ENCODE peak calls at places on chromosomes 16 and 17, in six cellular contexts. F is stomach; V is fibroblast of lung; I is AG04450; Y is fibroblast of villous mesenchyme; B is effector memory CD4-positive, alpha-beta T cell. U is an unnamed sample.
A peak's percentile ranks its signal among the peaks of the same experiment; 100 is the strongest.

GRCh38 chr17:61805399-61805798 is 57.9 kb downstream of the BRIP1 start:
- DNase-seq in F (no peak), V (peak; percentile 82), I (peak; percentile 13), Y (peak; percentile 34), B (no peak), U (no peak)

GRCh38 chr17:21289902-21290571 is 5.5 kb downstream of the MAP2K3 start:
- DNase-seq in F (no peak), V (no peak), I (no peak), Y (no peak), B (no peak), U (no peak)

GRCh38 chr17:44315760-44316731 is 7.6 kb downstream of the RUNDC3A start:
- DNase-seq in F (no peak), V (no peak), I (no peak), Y (no peak), B (no peak), U (no peak)

GRCh38 chr17:74268052-74268451 is 6.0 kb upstream of the DNAI2 start:
- DNase-seq in F (no peak), V (no peak), I (no peak), Y (no peak), B (no peak), U (no peak)

GRCh38 chr16:58459344-58460218 is 40.4 kb upstream of the NDRG4 start:
- DNase-seq in F (no peak), V (peak; percentile 81), I (no peak), Y (peak; percentile 41), B (no peak), U (no peak)

GRCh38 chr16:89491238-89491869 is 993 bp upstream of the ANKRD11 start:
- DNase-seq in F (no peak), V (no peak), I (no peak), Y (peak; percentile 59), B (no peak), U (no peak)

GRCh38 chr16:17414421-17414820 is 56.3 kb downstream of the XYLT1 start:
- DNase-seq in F (no peak), V (no peak), I (no peak), Y (no peak), B (no peak), U (peak; percentile 44)

GRCh38 chr17:72699566-72699965 is 392.9 kb downstream of the SLC39A11 start:
- DNase-seq in F (no peak), V (peak; percentile 75), I (no peak), Y (no peak), B (no peak), U (no peak)

GRCh38 chr17:17694229-17695081 is 13.2 kb downstream of the RAI1 start:
- DNase-seq in F (peak; percentile 70), V (peak; percentile 78), I (no peak), Y (peak; percentile 66), B (peak; percentile 66), U (peak; percentile 81)

GRCh38 chr17:2064511-2064910 is 9.6 kb downstream of the HIC1 start:
- DNase-seq in F (no peak), V (no peak), I (no peak), Y (peak; percentile 35), B (no peak), U (no peak)

GRCh38 chr17:81664051-81664470 is 2.3 kb downstream of the OXLD1 start:
- DNase-seq in F (no peak), V (no peak), I (no peak), Y (no peak), B (no peak), U (no peak)

GRCh38 chr17:7477392-7478275 is 1.8 kb downstream of the ZBTB4 start:
- DNase-seq in F (peak; percentile 60), V (peak; percentile 85), I (peak; percentile 85), Y (peak; percentile 95), B (no peak), U (no peak)
- H3K4me3 ChIP-seq in F (peak overlapping the region; percentile 92), V (peak overlapping the region; percentile 91), I (peak overlapping the region; percentile 80), Y (peak overlapping the region; percentile 75), B (peak overlapping the region; percentile 98), U (no peak overlapping the region)

DNA sequence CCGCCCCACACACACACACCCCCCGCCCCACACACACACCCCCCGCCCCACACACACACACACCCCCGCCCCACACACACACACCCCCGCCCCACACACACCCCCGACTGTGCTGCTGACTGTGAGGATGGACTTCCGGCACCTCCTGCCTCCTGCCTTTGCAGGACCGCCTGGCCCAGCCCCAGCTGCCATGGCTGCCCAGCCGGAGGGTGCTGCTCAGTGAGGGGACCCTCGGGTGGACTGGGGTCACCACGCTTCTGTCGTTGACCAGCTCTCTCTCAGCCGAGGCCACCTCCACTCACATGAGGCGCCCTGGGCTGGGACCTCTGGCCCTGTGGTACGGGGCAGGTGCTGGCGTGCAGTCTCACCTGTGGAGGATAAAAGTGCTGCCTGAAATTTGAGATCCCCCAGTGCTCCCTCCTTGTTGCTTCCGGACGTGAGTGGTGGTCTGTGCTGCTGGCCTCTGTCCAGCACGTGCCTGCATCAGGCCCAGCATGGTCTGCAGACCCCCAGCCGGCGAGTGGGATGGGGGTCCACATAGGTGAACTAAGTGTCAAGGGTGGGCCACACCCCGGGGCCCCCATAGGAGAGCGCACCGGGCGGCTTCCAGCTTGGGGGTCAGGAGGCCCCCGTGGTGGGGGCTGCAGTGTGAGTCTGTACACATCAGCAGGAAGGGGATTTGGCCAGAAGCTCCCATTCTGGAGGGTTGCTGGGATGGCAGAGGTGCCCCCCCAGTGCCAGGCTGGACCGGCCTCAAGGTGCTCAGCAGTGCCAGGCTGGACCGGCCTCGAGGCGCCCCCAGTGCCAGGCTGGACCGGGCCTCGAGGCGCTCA is 11.2 kb downstream of the METRNL start:
- DNase-seq in F (no peak), V (no peak), I (no peak), Y (no peak), B (no peak), U (no peak)
- H3K4me3 ChIP-seq in F (no peak overlapping the region), V (no peak overlapping the region), I (no peak overlapping the region), Y (no peak overlapping the region), B (no peak overlapping the region), U (no peak overlapping the region)

GRCh38 chr16:3952342-3953131 is 72.0 kb upstream of the CREBBP start:
- DNase-seq in F (no peak), V (no peak), I (no peak), Y (peak; percentile 41), B (no peak), U (no peak)

GRCh38 chr16:3949287-3949686 is 68.8 kb upstream of the CREBBP start:
- DNase-seq in F (no peak), V (no peak), I (no peak), Y (no peak), B (no peak), U (no peak)

GRCh38 chr16:3951861-3952332 is 71.4 kb upstream of the CREBBP start:
- DNase-seq in F (no peak), V (peak; percentile 43), I (no peak), Y (no peak), B (no peak), U (no peak)

GRCh38 chr16:3949946-3950342 is 69.4 kb upstream of the CREBBP start:
- DNase-seq in F (no peak), V (no peak), I (no peak), Y (no peak), B (no peak), U (no peak)

DNA sequence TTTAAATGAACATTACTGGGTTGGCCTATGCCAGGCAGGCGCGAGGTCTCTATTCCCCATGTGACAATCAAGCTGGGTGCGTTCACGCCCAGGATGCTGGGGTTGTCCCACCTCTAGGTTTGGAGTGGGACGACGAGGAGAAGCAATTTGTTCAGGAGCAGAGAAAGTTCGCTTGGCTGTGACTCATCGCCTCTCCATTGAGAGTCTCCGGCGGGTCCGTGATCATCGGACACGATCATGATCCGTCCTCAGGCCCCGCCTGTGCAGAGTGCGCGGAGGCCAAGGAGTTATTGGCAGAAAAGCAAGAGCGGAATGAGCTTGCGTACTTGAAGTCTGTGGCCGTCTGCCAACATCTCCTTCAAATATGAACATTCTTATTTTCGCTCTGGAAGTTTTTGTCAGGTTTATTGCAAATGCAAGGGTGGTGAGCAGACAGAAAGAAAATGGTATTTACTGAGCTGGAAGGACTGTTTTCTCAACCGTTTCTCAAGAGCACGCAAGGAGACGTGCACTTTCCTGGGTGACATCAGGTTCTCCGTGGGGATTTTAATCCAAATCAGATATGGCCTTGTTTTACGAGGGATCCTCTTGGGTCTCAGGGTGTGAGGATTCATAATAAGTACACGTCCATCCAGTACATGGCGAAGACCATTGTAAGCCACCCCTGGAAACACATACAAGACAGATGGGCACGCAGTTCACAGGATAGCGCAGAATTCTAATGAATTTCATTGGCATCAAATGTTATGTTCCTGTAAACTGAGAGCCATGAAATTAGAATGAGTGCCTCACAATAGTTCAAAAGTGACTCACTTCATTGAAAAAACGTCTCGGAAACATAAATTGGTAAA is 70.1 kb upstream of the CREBBP start:
- DNase-seq in F (peak; percentile 54), V (peak; percentile 96), I (peak; percentile 93), Y (peak; percentile 99), B (no peak), U (no peak)
- H3K4me3 ChIP-seq in F (no peak overlapping the region), V (peak overlapping the region; percentile 47), I (peak overlapping the region; percentile 54), Y (peak overlapping the region; percentile 41), B (no peak overlapping the region), U (no peak overlapping the region)

GRCh38 chr16:31401436-31401835 is 8.3 kb downstream of the ITGAD start:
- DNase-seq in F (no peak), V (no peak), I (no peak), Y (no peak), B (no peak), U (no peak)

GRCh38 chr16:31402687-31403086 is 9.6 kb downstream of the ITGAD start:
- DNase-seq in F (no peak), V (peak; percentile 4), I (no peak), Y (peak; percentile 52), B (no peak), U (no peak)

GRCh38 chr16:31403590-31404352 is 10.6 kb downstream of the ITGAD start:
- DNase-seq in F (no peak), V (no peak), I (no peak), Y (no peak), B (no peak), U (no peak)

GRCh38 chr16:31407406-31407805 is 14.3 kb downstream of the ITGAD start:
- DNase-seq in F (no peak), V (no peak), I (no peak), Y (no peak), B (no peak), U (no peak)

GRCh38 chr16:31404353-31405064 is 11.4 kb downstream of the ITGAD start:
- DNase-seq in F (no peak), V (peak; percentile 4), I (no peak), Y (peak; percentile 14), B (no peak), U (no peak)
- H3K4me3 ChIP-seq in F (no peak overlapping the region), V (peak overlapping the region; percentile 17), I (peak overlapping the region; percentile 22), Y (peak overlapping the region; percentile 40), B (no peak overlapping the region), U (peak overlapping the region; percentile 9)

DNA sequence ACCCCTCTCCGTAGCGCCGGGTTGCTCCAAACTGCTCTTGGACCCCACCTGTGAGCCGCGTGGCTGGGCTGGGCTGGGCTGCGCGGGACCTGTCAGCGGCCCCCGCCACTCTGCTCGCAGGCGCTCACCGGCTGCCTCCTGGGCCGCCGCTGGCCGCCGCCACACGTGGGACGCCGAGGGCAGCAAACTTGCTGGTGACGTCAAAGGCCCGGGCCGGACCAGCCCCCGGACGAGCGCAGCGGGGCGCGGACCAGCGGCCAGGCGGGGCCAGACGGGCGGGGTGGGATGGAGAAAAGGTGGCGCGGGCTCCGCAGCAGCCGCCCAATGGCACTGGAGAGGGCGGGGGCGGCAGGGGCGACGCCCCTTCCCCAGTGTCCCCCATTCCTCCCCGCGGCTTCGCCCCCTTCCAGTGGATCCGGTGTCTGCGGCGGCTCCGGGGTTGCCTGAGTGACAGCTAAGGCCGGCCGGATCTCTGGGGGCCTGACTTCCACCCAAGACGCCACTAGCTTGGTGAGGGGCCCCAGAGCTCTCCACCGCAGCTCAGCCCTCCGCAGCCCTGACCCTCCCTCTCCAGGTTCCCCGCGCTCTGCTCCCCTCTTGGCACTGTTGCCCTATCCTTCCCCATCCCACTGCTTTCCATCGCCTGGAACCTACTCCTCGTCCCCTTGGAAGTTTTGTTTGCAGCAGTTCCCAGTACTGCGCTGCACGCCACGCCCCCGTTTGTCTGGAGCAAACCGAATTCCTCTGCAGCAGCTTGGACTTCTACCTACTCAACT is at the start of gene HS3ST3A1:
- DNase-seq in F (no peak), V (peak; percentile 94), I (peak; percentile 65), Y (peak; percentile 89), B (no peak), U (no peak)
- H3K4me3 ChIP-seq in F (peak within 1 kb of the TSS; percentile 47), V (peak within 1 kb of the TSS; percentile 89), I (peak within 1 kb of the TSS; percentile 87), Y (peak within 1 kb of the TSS; percentile 81), B (peak within 1 kb of the TSS; percentile 37), U (no peak within 1 kb of the TSS)